ENCODE peak calls at places on chromosomes 5 and 9, in six cellular contexts. M is HepG2, N is K562, J is SK-N-SH, W is HCT116, X is GM12878. Q is an unnamed sample.

GRCh38 chr9:79692857-79693571 is 121.2 kb downstream of the TLE4 start:
- DNase-seq in W (no peak), N (no peak), M (no peak), X (no peak), J (no peak), Q (no peak)

GRCh38 chr5:61340775-61341361 is 8.8 kb downstream of the ZSWIM6 start:
- DNase-seq in N (no peak), W (no peak), M (no peak), J (no peak), X (no peak), Q (no peak)

GRCh38 chr9:116152941-116153764 is 438 bp upstream of the PAPPA start:
- DNase-seq in X (no peak), M (no peak), W (no peak), J (peak; percentile 17), N (no peak), Q (no peak)

GRCh38 chr9:2053883-2054845 is 39.0 kb downstream of the SMARCA2 start:
- DNase-seq in N (no peak), W (no peak), M (no peak), J (no peak), X (peak; percentile 95), Q (no peak)

GRCh38 chr5:54095969-54096368 is 214.4 kb downstream of the ARL15 start:
- DNase-seq in W (no peak), N (no peak), M (no peak), J (no peak), X (no peak), Q (no peak)

GRCh38 chr5:10009802-10010201 is 239.9 kb downstream of the ATPSCKMT start:
- DNase-seq in W (no peak), X (no peak), J (no peak), M (no peak), N (no peak), Q (no peak)

GRCh38 chr9:16559418-16560188 is 310.9 kb downstream of the BNC2 start:
- DNase-seq in J (no peak), N (no peak), X (no peak), W (no peak), M (no peak), Q (no peak)

GRCh38 chr9:86838883-86839497 is 108.3 kb downstream of the GAS1 start:
- DNase-seq in N (no peak), X (no peak), J (no peak), W (no peak), M (no peak), Q (no peak)

GRCh38 chr5:140710899-140711552 is 10.8 kb downstream of the ZMAT2 start:
- DNase-seq in M (peak; percentile 98), X (peak; percentile 99), N (peak; percentile 96), W (peak; percentile 98), J (peak; percentile 14), Q (peak; percentile 100)

GRCh38 chr9:98302938-98303337 is 47.5 kb upstream of the TBC1D2 start:
- DNase-seq in N (no peak), J (no peak), W (no peak), M (no peak), X (no peak), Q (no peak)

GRCh38 chr9:19517202-19517942 is 108.6 kb downstream of the ACER2 start:
- DNase-seq in W (no peak), X (no peak), J (peak; percentile 41), M (no peak), N (peak; percentile 30), Q (peak; percentile 7)

GRCh38 chr9:85117831-85118230 is 448.3 kb downstream of the NTRK2 start:
- DNase-seq in W (no peak), M (no peak), J (no peak), X (no peak), N (no peak), Q (no peak)

GRCh38 chr9:93057024-93057702 is 1.3 kb upstream of the SUSD3 start:
- DNase-seq in X (no peak), W (no peak), N (peak; percentile 19), M (no peak), J (no peak), Q (no peak)

DNA sequence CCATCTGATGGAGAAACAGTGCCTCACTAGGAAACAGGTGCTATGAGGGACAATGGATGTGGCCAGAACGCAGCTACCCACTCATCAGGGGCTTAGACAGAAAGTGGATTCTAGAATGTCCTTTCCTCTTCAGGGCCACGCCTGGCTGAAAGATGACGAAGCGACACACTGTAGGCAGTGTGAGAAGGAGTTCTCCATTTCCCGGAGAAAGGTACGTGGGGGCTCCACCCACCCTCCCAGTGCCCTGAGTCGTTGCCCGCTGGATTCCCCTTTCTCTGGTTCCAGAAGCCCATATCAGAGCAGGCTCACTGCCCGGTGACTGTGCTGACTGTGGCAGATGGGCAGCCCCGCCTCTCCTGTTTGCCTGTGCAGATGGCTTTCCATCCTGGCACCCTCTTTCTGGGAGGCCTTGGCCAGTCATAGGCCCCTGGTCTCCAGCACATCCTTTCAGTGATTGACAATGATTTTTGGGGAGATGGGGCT is 16.0 kb downstream of the HNRNPH1 start:
- DNase-seq in M (no peak), J (no peak), X (no peak), N (no peak), W (no peak), Q (no peak)
- TF ChIP-seq REST in M (no peak), J (no peak), X (no peak), N (no peak), W (no peak), Q (no peak)

GRCh38 chr5:88831856-88832255 is 51.1 kb downstream of the MEF2C start:
- DNase-seq in W (no peak), J (no peak), N (no peak), X (no peak), M (no peak), Q (no peak)

GRCh38 chr5:88830567-88830966 is 52.4 kb downstream of the MEF2C start:
- DNase-seq in W (no peak), N (no peak), J (no peak), M (no peak), X (no peak), Q (no peak)

GRCh38 chr5:88829053-88829452 is 53.9 kb downstream of the MEF2C start:
- DNase-seq in N (peak; percentile 49), J (no peak), W (no peak), X (no peak), M (no peak), Q (no peak)

GRCh38 chr5:88827997-88828396 is 55.0 kb downstream of the MEF2C start:
- DNase-seq in X (no peak), N (no peak), W (no peak), J (no peak), M (no peak), Q (no peak)

DNA sequence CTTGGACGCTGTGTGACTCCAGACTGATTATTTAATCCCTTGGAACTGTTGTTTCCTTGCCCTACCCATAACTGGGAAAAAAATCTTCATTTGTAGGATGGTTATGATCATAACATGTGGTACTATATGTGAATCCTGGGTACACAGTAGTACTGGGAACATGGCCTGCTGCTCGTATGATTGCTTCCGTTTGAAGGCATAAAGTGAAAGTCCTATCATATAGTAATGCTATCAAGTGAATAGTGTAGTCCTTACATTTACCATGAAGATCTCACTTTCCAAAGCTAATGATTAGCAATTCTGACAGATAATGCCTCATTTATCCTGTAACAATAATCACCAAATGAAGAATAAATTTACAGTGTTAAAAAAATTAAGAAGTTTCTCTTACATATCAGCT is 53.2 kb downstream of the MEF2C start:
- DNase-seq in X (no peak), W (no peak), J (no peak), N (no peak), M (no peak), Q (no peak)
- H3K4me1 ChIP-seq in X (peaks cover 40% of the 10 kb centered on the region), W (peaks cover 48% of the 10 kb centered on the region), J (peaks cover 5% of the 10 kb centered on the region), N (no peaks in the 10 kb centered on the region), M (no peaks in the 10 kb centered on the region), Q (peaks cover 44% of the 10 kb centered on the region)

DNA sequence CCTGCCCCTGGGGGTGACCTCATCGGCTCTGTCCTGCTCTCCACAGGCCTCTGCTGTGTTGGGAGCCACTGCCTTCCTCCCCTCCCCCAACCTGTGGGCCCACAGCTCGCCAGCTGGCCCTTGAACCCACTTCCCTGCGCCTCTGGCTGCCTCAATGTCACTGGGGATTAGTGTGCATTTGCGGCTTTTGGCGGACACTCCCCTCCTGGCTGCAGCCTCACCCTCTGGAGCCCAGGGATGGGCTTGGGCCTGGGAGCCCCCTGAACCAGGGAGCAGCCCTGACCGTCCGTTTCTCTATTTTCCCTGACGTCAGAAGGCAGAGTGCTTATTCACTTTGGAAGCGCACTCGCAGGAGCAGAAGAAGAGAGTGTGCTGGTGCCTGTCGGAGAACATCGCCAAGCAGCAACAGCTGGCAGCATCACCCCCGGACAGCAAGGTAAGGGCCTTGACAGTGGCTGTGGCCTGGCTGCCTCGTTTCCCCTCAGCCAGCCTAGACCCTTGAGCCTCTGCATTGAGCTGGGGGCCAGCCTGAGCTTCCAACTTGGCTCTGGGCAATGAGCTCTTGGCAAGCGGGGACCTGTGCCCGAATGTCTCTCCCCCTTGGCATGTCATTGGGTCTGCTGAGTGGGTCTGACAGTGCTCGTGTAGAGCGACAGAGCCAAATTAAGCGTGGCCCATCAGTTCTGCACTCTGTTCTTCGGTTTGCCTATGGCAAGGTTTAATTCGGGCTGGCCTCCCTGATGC is 73.1 kb downstream of the RGS3 start:
- DNase-seq in X (no peak), J (peak; percentile 33), N (peak; percentile 23), M (no peak), W (no peak), Q (no peak)
- TF ChIP-seq SIN3A in X (no peak), J (no peak), N (no peak), M (no peak), W (no peak), Q (no peak)

GRCh38 chr5:7518947-7519560 is 123.1 kb downstream of the ADCY2 start:
- DNase-seq in X (no peak), W (no peak), N (peak; percentile 30), M (no peak), J (no peak), Q (no peak)
- TF ChIP-seq REST in X (no peak), W (no peak), N (no peak), M (no peak), J (no peak), Q (no peak)

DNA sequence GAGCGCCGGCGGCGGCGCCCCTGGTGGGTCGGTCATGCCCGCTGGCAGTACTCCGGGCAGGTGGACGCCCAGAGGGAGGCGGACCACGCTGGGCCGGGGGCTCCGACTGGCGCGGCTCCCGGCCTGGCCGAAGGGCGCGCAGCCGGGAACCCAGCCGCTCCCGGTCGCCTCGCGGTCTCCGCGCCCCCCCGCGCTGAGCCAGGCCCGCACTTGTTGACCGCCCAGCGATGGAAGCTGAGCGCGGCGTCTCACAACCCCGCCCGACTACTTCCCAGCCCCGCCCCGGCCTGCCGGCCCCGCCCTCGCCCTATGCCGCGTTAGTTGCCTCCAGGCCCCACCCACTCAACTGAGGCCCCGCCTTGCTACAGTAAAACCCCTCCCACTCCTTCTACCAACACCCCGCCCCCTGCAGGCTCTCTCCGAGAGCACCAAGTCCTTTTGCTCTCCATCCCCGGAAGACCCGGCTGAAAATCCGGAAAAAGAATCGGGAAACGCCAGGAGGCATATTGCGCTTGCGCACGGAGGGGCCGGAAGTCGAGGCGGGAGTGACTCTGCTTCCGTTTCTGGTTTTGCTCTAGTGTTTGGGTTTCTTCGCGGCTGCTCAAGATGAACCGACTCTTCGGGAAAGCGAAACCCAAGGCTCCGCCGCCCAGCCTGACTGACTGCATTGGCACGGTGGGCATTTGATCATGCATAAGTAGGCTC is at the start of the genes BAG1 and CHMP5:
- DNase-seq in M (peak; percentile 98), N (peak; percentile 96), X (peak; percentile 96), J (peak; percentile 97), W (peak; percentile 98), Q (peak; percentile 95)
- H3K4me1 ChIP-seq in M (peaks cover 30% of the 10 kb centered on the region), N (peaks cover 5% of the 10 kb centered on the region), X (peaks cover 8% of the 10 kb centered on the region), J (peaks cover 15% of the 10 kb centered on the region), W (peaks cover 16% of the 10 kb centered on the region), Q (peaks cover 15% of the 10 kb centered on the region)

GRCh38 chr5:55172937-55173695 is at the start of gene CDC20B:
- DNase-seq in W (no peak), J (peak; percentile 94), X (no peak), N (peak; percentile 78), M (peak; percentile 23), Q (no peak)
- TF ChIP-seq SIN3A in W (no peak), J (peak; percentile 45), X (peak; percentile 66), N (peak; percentile 6), M (peak; percentile 86), Q (peak; percentile 99)

GRCh38 chr5:160271396-160271795 is 41.0 kb downstream of the CCNJL start:
- DNase-seq in X (no peak), J (peak; percentile 54), M (no peak), N (no peak), W (no peak), Q (no peak)
- TF ChIP-seq REST in X (no peak), J (no peak), M (no peak), N (no peak), W (no peak), Q (no peak)

Q was measured in Panc1.